ENCODE peak calls at places on chromosomes 12 and 14, in ten cellular contexts. D, F, K, R, V, X, B, I, S and Y are unnamed samples.

GRCh38 chr12:74689071-74689655 is 151.5 kb downstream of the ATXN7L3B start:
- DNase-seq in F (no peak), B (no peak), D (no peak), V (no peak), X (no peak), R (peak; percentile 49), K (no peak), I (peak; percentile 47), S (peak; percentile 20), Y (no peak)

GRCh38 chr12:62379026-62379722 is 87.5 kb upstream of the MON2 start:
- DNase-seq in D (no peak), R (no peak), V (no peak), F (no peak), X (no peak), K (no peak), I (no peak), B (no peak), S (no peak), Y (no peak)

GRCh38 chr12:115245005-115245404 is 561.0 kb upstream of the TBX3 start:
- DNase-seq in X (no peak), R (no peak), V (no peak), K (no peak), D (no peak), S (no peak), F (no peak), I (no peak), B (no peak), Y (no peak)

GRCh38 chr12:31231611-31232360 is 94.2 kb downstream of the SINHCAF start:
- DNase-seq in B (no peak), D (no peak), R (no peak), K (no peak), F (no peak), V (no peak), S (no peak), X (no peak), I (no peak), Y (no peak)

GRCh38 chr12:92141585-92142244 is 3.9 kb downstream of the BTG1 start:
- DNase-seq in R (peak; percentile 90), F (no peak), S (no peak), K (no peak), D (no peak), V (no peak), X (no peak), B (no peak), I (no peak), Y (no peak)

GRCh38 chr12:40577834-40578233 is 114.4 kb upstream of the CNTN1 start:
- DNase-seq in S (no peak), F (no peak), K (no peak), V (no peak), I (no peak), B (no peak), X (no peak), R (no peak), D (no peak), Y (no peak)

GRCh38 chr12:53595212-53595611 is 31.0 kb downstream of the ATF7 start:
- DNase-seq in S (no peak), V (no peak), F (no peak), R (peak; percentile 83), I (no peak), B (no peak), X (no peak), D (no peak), K (no peak), Y (no peak)

GRCh38 chr12:57893460-57894353 is 47.2 kb upstream of the CTDSP2 start:
- DNase-seq in B (no peak), K (peak; percentile 100), I (no peak), D (no peak), V (peak; percentile 90), X (no peak), F (peak; percentile 89), R (peak; percentile 92), S (peak; percentile 62), Y (no peak)

GRCh38 chr12:47750229-47750798 is 8.4 kb downstream of the RAPGEF3 start:
- DNase-seq in R (no peak), X (no peak), K (no peak), B (no peak), D (no peak), I (no peak), F (no peak), S (no peak), V (no peak), Y (no peak)

GRCh38 chr14:58395815-58396626 is at the start of gene TOMM20L:
- DNase-seq in X (peak; percentile 95), B (no peak), I (peak; percentile 15), K (peak; percentile 77), D (peak; percentile 86), F (peak; percentile 79), R (peak; percentile 68), S (peak; percentile 72), V (peak; percentile 80), Y (peak; percentile 89)
- TF ChIP-seq POLR2A in X (no peak), B (peak; percentile 68), I (no peak), K (no peak), D (peak; percentile 50), F (no peak), R (peak; percentile 54), S (no peak), V (peak; percentile 47), Y (no peak)

GRCh38 chr12:93223440-93224426 is 154.0 kb upstream of the NUDT4 start:
- DNase-seq in S (no peak), K (no peak), F (no peak), I (no peak), R (peak; percentile 59), X (no peak), D (no peak), V (no peak), B (no peak), Y (no peak)
- TF ChIP-seq POLR2AphosphoS5 in S (no peak), K (no peak), F (no peak), I (no peak), R (no peak), X (no peak), D (no peak), V (no peak), B (no peak), Y (no peak)

GRCh38 chr14:90451443-90451842 is 54.6 kb downstream of the CALM1 start:
- DNase-seq in R (no peak), K (no peak), V (no peak), D (no peak), F (no peak), X (no peak), B (no peak), S (no peak), I (no peak), Y (no peak)
- TF ChIP-seq POLR2A in R (no peak), K (no peak), V (no peak), D (no peak), F (no peak), X (no peak), B (no peak), S (no peak), I (no peak), Y (no peak)

GRCh38 chr14:103296987-103297386 is 37.0 kb upstream of the EIF5 start:
- DNase-seq in R (no peak), B (no peak), K (peak; percentile 46), X (peak; percentile 14), V (no peak), I (no peak), D (no peak), F (no peak), S (no peak), Y (no peak)
- TF ChIP-seq POLR2AphosphoS5 in R (no peak), B (no peak), K (no peak), X (no peak), V (no peak), I (no peak), D (no peak), F (no peak), S (no peak), Y (no peak)

DNA sequence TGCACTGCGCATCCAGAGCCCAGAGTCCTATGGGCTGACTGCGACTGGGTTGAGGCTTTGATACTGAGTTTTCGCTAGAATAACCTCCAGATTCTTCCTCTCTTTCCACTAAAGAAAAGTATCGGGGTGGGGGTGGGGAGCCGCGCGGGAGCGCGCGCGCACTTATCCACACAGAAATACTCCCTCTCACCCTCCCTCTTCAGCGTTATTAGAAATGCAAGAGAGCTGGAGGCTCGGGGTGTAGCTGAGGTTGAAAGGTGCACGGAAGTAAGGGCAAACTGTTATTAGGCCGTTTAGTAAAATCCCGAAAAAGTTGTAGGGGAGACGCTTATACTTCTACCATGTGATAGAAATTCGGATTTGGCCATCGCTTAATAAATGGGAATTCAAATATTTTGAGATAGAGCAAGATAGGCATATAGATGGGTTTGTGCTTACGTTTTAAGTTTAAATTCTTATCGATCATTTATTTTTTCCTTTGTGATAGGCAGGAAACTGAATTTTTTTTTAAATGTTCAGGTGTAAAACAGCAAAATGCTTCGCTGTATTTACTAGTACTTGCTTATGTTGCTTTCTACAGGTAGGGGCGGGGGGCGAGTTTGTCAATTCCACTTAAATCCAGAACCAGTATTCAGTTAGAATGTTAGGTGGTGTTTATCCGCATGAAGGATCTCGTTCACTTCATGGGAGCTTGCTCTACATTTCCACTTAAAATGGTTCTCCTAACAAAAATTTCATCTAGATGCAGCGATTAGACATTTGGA is 1.1 kb downstream of the ARHGAP5 start:
- DNase-seq in F (peak; percentile 46), I (no peak), X (no peak), R (peak; percentile 67), K (peak; percentile 69), D (no peak), B (no peak), S (peak; percentile 70), V (peak; percentile 43), Y (no peak)
- TF ChIP-seq POLR2A in F (no peak), I (no peak), X (no peak), R (no peak), K (no peak), D (no peak), B (no peak), S (no peak), V (peak; percentile 9), Y (no peak)

DNA sequence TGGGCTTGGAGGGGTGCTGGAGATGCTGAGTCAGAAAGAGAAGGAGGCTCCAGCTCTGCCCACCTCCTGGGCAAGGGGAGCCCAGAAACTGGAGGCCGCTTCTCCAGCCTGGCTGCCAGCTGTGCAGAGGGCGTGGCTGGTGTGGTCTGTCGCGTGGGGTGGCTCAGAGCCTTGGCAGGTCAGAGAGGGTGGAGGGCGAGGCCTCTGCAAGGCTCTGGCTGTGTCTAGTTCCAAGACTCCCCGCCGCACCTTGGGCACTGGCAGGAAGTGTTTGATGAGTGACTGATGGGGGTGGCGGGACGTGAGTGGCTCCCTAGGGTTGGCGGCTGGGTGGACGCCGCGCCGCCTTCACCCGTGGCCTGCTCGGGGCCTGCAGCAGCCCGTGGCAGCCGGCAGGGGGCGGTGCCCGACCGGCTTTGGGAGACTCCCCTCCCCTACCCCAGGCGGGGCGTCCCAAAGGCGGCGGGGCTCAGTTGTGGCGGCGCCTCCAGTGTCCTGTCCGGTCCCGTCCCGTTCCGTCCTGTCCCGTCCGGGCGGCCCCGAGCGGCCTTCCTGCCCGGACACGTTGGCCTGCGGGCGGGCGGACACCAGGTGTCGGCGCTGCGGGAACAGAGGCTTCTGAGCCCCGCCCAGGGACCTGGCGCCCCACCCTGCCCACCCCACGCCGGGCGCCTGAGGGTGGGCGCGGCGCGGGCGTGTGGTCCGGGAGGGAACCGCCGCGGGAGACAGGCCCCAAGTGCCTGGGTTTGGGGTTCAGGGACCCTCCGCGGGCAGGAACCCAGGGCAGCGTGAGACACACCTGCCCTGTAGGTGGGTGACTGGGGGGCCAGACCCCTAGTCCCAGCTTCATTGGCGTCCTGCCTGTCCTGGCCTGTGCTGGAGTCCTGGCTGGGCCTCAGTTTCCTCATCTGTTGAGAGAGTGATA is 39.7 kb downstream of the KRT80 start:
- DNase-seq in B (no peak), X (peak; percentile 90), F (peak; percentile 79), K (peak; percentile 84), R (peak; percentile 49), D (peak; percentile 73), V (peak; percentile 77), I (no peak), S (no peak), Y (peak; percentile 86)
- TF ChIP-seq POLR2AphosphoS5 in B (no peak), X (peak; percentile 54), F (no peak), K (no peak), R (no peak), D (no peak), V (peak; percentile 10), I (peak; percentile 25), S (no peak), Y (no peak)